ENCODE peak calls at places on chromosomes 13 and 19, in six cellular contexts. A is NCI-H1048, F is iris pigment epithelial cell, T is fibroblast of the conjunctiva, Z is amygdala, L is RPMI7951. I is an unnamed sample.

GRCh38 chr19:18417250-18418033 is 1.8 kb upstream of the SSBP4 start:
- DNase-seq in A (no peak), F (peak; percentile 81), T (peak; percentile 69), Z (no peak), L (peak; percentile 85), I (no peak)

GRCh38 chr13:41025518-41025917 is 6.4 kb upstream of the ELF1 start:
- DNase-seq in A (no peak), F (no peak), T (no peak), Z (no peak), L (no peak), I (no peak)

GRCh38 chr19:54158812-54159351 is 639 bp downstream of the LENG1 start:
- DNase-seq in A (no peak), F (peak; percentile 40), T (no peak), Z (no peak), L (no peak), I (no peak)

GRCh38 chr13:26899153-26899552 is 138.6 kb upstream of the GPR12 start:
- DNase-seq in A (no peak), F (no peak), T (no peak), Z (no peak), L (no peak), I (no peak)

GRCh38 chr13:39144941-39145533 is 106.8 kb downstream of the NHLRC3 start:
- DNase-seq in A (no peak), F (peak; percentile 66), T (peak; percentile 59), Z (peak; percentile 3), L (peak; percentile 49), I (peak; percentile 56)

GRCh38 chr19:39518458-39518857 is 3.5 kb downstream of the SELENOV start:
- DNase-seq in A (no peak), F (no peak), T (no peak), Z (no peak), L (no peak), I (no peak)

GRCh38 chr13:32063622-32064233 is 32.2 kb downstream of the FRY start:
- DNase-seq in A (no peak), F (no peak), T (no peak), Z (no peak), L (no peak), I (no peak)

GRCh38 chr13:59368652-59369051 is 795.1 kb downstream of the DIAPH3 start:
- DNase-seq in A (no peak), F (no peak), T (no peak), Z (no peak), L (no peak), I (no peak)

GRCh38 chr13:66887088-66887487 is 343.0 kb downstream of the PCDH9 start:
- DNase-seq in A (no peak), F (peak; percentile 21), T (peak; percentile 13), Z (no peak), L (no peak), I (no peak)

GRCh38 chr13:102881819-102882686 is 36.2 kb downstream of the ERCC5 start:
- DNase-seq in A (no peak), F (no peak), T (no peak), Z (no peak), L (no peak), I (no peak)

GRCh38 chr13:105334211-105334610 is 1201.3 kb downstream of the EFNB2 start:
- DNase-seq in A (no peak), F (peak; percentile 88), T (peak; percentile 18), Z (no peak), L (no peak), I (no peak)

GRCh38 chr13:41548031-41548430 is 90.7 kb downstream of the RGCC start:
- DNase-seq in A (no peak), F (no peak), T (no peak), Z (no peak), L (no peak), I (no peak)

GRCh38 chr13:113802761-113803160 is 43.7 kb downstream of the TMEM255B start:
- DNase-seq in A (no peak), F (no peak), T (no peak), Z (no peak), L (no peak), I (peak; percentile 27)

GRCh38 chr19:46601318-46602224 is at the start of gene CALM3:
- DNase-seq in A (no peak), F (no peak), T (no peak), Z (no peak), L (no peak), I (no peak)

GRCh38 chr19:36051637-36052036 is 2.4 kb downstream of the THAP8 start:
- DNase-seq in A (no peak), F (no peak), T (no peak), Z (no peak), L (no peak), I (no peak)

GRCh38 chr13:111380431-111380830 is 60.0 kb downstream of the TEX29 start:
- DNase-seq in A (no peak), F (no peak), T (no peak), Z (no peak), L (no peak), I (no peak)

GRCh38 chr19:6032381-6032780 is 54.4 kb upstream of the RANBP3 start:
- DNase-seq in A (no peak), F (no peak), T (no peak), Z (no peak), L (no peak), I (no peak)